ENCODE peak calls at places on chromosome 19, in five cellular contexts. U is psoas muscle, N is right lobe of liver, C is thoracic aorta, Y is neural progenitor cell. Q is an unnamed sample.

GRCh38 chr19:38350883-38351282 is 15.3 kb downstream of the CATSPERG start:
- DNase-seq in U (no peak), N (no peak), C (no peak), Y (no peak), Q (no peak)

GRCh38 chr19:10116085-10116865 is 3.4 kb downstream of the EIF3G start:
- DNase-seq in U (peak; percentile 87), N (peak; percentile 57), C (no peak), Y (no peak), Q (peak; percentile 46)

GRCh38 chr19:40467007-40467565 is 285 bp downstream of the SPTBN4 start:
- DNase-seq in U (peak; percentile 62), N (no peak), C (no peak), Y (peak; percentile 53), Q (peak; percentile 50)

GRCh38 chr19:40274585-40275544 is 10.3 kb downstream of the AKT2 start:
- DNase-seq in U (no peak), N (no peak), C (no peak), Y (no peak), Q (no peak)

GRCh38 chr19:50500060-50500752 is 10.8 kb downstream of the JOSD2 start:
- DNase-seq in U (peak; percentile 92), N (peak; percentile 42), C (no peak), Y (peak; percentile 69), Q (peak; percentile 44)

GRCh38 chr19:31353826-31354225 is 4.6 kb upstream of the TSHZ3 start:
- DNase-seq in U (no peak), N (no peak), C (no peak), Y (peak; percentile 56), Q (no peak)

GRCh38 chr19:57233207-57233606 is 2.4 kb downstream of the AURKC start:
- DNase-seq in U (no peak), N (no peak), C (no peak), Y (no peak), Q (no peak)

GRCh38 chr19:45659096-45659729 is 8.8 kb upstream of the GIPR start:
- DNase-seq in U (no peak), N (no peak), C (no peak), Y (no peak), Q (no peak)

GRCh38 chr19:48506138-48506733 is 5.4 kb downstream of the LMTK3 start:
- DNase-seq in U (no peak), N (no peak), C (no peak), Y (peak; percentile 47), Q (no peak)

GRCh38 chr19:41214161-41214560 is 4.9 kb upstream of the AXL start:
- DNase-seq in U (no peak), N (no peak), C (no peak), Y (no peak), Q (no peak)

GRCh38 chr19:4583961-4584669 is 24.6 kb upstream of the SEMA6B start:
- DNase-seq in U (no peak), N (no peak), C (no peak), Y (peak; percentile 78), Q (no peak)

GRCh38 chr19:44752816-44753618 is 4.5 kb downstream of the BCL3 start:
- DNase-seq in U (peak; percentile 95), N (peak; percentile 97), C (peak; percentile 80), Y (peak; percentile 41), Q (peak; percentile 95)

GRCh38 chr19:41587838-41588210 is 11.9 kb downstream of the CEACAM21 start:
- DNase-seq in U (no peak), N (no peak), C (no peak), Y (no peak), Q (no peak)

GRCh38 chr19:44539236-44539819 is 9.9 kb upstream of the CEACAM20 start:
- DNase-seq in U (no peak), N (no peak), C (no peak), Y (no peak), Q (no peak)

GRCh38 chr19:5988520-5989387 is 10.8 kb upstream of the RANBP3 start:
- DNase-seq in U (no peak), N (no peak), C (no peak), Y (no peak), Q (no peak)

GRCh38 chr19:2970201-2970838 is 7.0 kb upstream of the TLE6 start:
- DNase-seq in U (no peak), N (no peak), C (no peak), Y (no peak), Q (no peak)

GRCh38 chr19:27889156-27889555 is 1323.8 kb downstream of the UQCRFS1 start:
- DNase-seq in U (no peak), N (no peak), C (no peak), Y (no peak), Q (no peak)

GRCh38 chr19:5515737-5516136 is 52.0 kb downstream of the TINCR start:
- DNase-seq in U (no peak), N (no peak), C (no peak), Y (no peak), Q (no peak)

GRCh38 chr19:30669329-30670010 is 297.3 kb downstream of the ZNF536 start:
- DNase-seq in U (peak; percentile 75), N (peak; percentile 70), C (no peak), Y (peak; percentile 80), Q (peak; percentile 72)

GRCh38 chr19:47377208-47377701 is 28.1 kb downstream of the DHX34 start:
- DNase-seq in U (no peak), N (peak; percentile 89), C (no peak), Y (no peak), Q (no peak)

GRCh38 chr19:2524840-2525723 is 49.2 kb downstream of the GADD45B start:
- DNase-seq in U (peak; percentile 81), N (no peak), C (peak; percentile 61), Y (no peak), Q (no peak)

GRCh38 chr19:40571831-40572495 is 4.7 kb upstream of the SHKBP1 start:
- DNase-seq in U (no peak), N (no peak), C (no peak), Y (no peak), Q (no peak)

GRCh38 chr19:7636691-7637373 is at the start of gene STXBP2:
- DNase-seq in U (peak; percentile 73), N (peak; percentile 90), C (no peak), Y (peak; percentile 89), Q (peak; percentile 90)

GRCh38 chr19:38425810-38426466 is at the start of gene RASGRP4:
- DNase-seq in U (peak; percentile 66), N (peak; percentile 61), C (no peak), Y (no peak), Q (peak; percentile 69)

GRCh38 chr19:32749361-32749760 is 29.8 kb downstream of the TDRD12 start:
- DNase-seq in U (no peak), N (no peak), C (no peak), Y (no peak), Q (no peak)

GRCh38 chr19:10812902-10813404 is 23.1 kb downstream of the TMED1 start:
- DNase-seq in U (peak; percentile 73), N (no peak), C (peak; percentile 40), Y (no peak), Q (no peak)

GRCh38 chr19:11418166-11418517 is 972 bp downstream of the RGL3 start:
- DNase-seq in U (no peak), N (no peak), C (no peak), Y (no peak), Q (no peak)

GRCh38 chr19:3017923-3018322 is 11.2 kb downstream of the TLE2 start:
- DNase-seq in U (no peak), N (no peak), C (no peak), Y (no peak), Q (no peak)

GRCh38 chr19:43425567-43426392 is 11.1 kb downstream of the TEX101 start:
- DNase-seq in U (no peak), N (no peak), C (no peak), Y (peak; percentile 41), Q (no peak)

GRCh38 chr19:6241680-6242079 is 38.1 kb downstream of the MLLT1 start:
- DNase-seq in U (peak; percentile 58), N (peak; percentile 54), C (no peak), Y (no peak), Q (peak; percentile 43)

GRCh38 chr19:48757741-48758144 is 2.4 kb downstream of the FGF21 start:
- DNase-seq in U (no peak), N (peak; percentile 61), C (no peak), Y (no peak), Q (no peak)

GRCh38 chr19:42479736-42480135 is 37.0 kb upstream of the CXCL17 start:
- DNase-seq in U (no peak), N (no peak), C (no peak), Y (no peak), Q (no peak)

GRCh38 chr19:48793271-48793670 is 17.6 kb downstream of the BCAT2 start:
- DNase-seq in U (no peak), N (no peak), C (no peak), Y (no peak), Q (no peak)

GRCh38 chr19:43562698-43563241 is 12.6 kb downstream of the XRCC1 start:
- DNase-seq in U (peak; percentile 91), N (peak; percentile 69), C (peak; percentile 14), Y (no peak), Q (peak; percentile 88)

GRCh38 chr19:41870401-41870873 is 6.6 kb upstream of the CD79A start:
- DNase-seq in U (peak; percentile 37), N (no peak), C (no peak), Y (no peak), Q (no peak)

GRCh38 chr19:18542936-18543813 is at the start of gene FKBP8:
- DNase-seq in U (peak; percentile 97), N (peak; percentile 96), C (peak; percentile 69), Y (peak; percentile 97), Q (peak; percentile 95)

GRCh38 chr19:18539372-18539771 is 4.0 kb downstream of the FKBP8 start:
- DNase-seq in U (no peak), N (no peak), C (no peak), Y (no peak), Q (no peak)

GRCh38 chr19:18541992-18542935 is 1.1 kb downstream of the FKBP8 start:
- DNase-seq in U (no peak), N (no peak), C (no peak), Y (peak; percentile 50), Q (no peak)

GRCh38 chr19:18541258-18541991 is 1.9 kb downstream of the FKBP8 start:
- DNase-seq in U (no peak), N (no peak), C (no peak), Y (no peak), Q (no peak)

GRCh38 chr19:18543814-18544475 is 572 bp upstream of the FKBP8 start:
- DNase-seq in U (no peak), N (peak; percentile 69), C (no peak), Y (peak; percentile 70), Q (peak; percentile 73)
- TF ChIP-seq CTCF in U (no peak), N (no peak), C (no peak), Y (no peak), Q (peak; percentile 10)

DNA sequence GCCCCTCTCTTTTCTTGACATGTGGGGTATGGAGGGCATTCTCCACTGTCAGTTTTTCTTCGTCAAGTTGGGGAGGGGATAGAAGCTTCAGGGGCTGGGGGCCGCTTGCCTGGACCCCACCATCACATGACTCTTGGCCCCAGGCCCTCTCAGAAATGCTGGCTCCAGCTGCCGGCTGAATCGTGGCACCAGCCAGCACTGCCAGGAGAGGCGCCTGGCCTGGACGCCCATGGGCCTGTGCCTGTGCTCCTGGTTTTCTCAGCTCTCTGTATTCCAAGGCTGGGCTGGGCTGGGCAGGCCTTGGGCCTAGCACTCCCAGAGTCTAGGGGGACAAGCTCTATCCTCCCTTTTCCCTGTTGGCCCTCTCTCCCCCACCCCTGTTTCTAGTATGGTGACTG is 38.6 kb downstream of the LYL1 start:
- DNase-seq in U (peak; percentile 87), N (no peak), C (no peak), Y (no peak), Q (no peak)
- H3K4me1 ChIP-seq in U (peaks cover 96% of the 10 kb centered on the region), N (peaks cover 16% of the 10 kb centered on the region), C (peaks cover 99% of the 10 kb centered on the region), Y (peaks cover 11% of the 10 kb centered on the region), Q (peaks cover 97% of the 10 kb centered on the region)

GRCh38 chr19:13005861-13006370 is 10.6 kb downstream of the NFIX start:
- DNase-seq in U (no peak), N (no peak), C (no peak), Y (no peak), Q (no peak)
- TF ChIP-seq CTCF in U (no peak), N (no peak), C (no peak), Y (no peak), Q (no peak)

GRCh38 chr19:55384576-55385235 is 614 bp upstream of the TMEM238 start:
- DNase-seq in U (no peak), N (peak; percentile 65), C (no peak), Y (no peak), Q (peak; percentile 66)
- H3K4me1 ChIP-seq in U (peaks cover 32% of the 10 kb centered on the region), N (peaks cover 34% of the 10 kb centered on the region), C (peaks cover 51% of the 10 kb centered on the region), Y (peaks cover 35% of the 10 kb centered on the region), Q (peaks cover 52% of the 10 kb centered on the region)

Q was measured in lower lobe of right lung.